ENCODE peak calls at places on chromosome 17, in six cellular contexts. R is right cardiac atrium; J is substantia nigra; V is activated naive CD4-positive, alpha-beta T cell treated with anti-CD3 and anti-CD28 coated beads, Interleukin-2, amount 10 ng/mL, durations not matched to agents 7 days and 5 days; Z is stimulated activated CD4-positive, alpha-beta T cell treated with anti-CD3 and anti-CD28 coated beads, TNF-alpha, amount 100 ng/mL, for 48 hours; H is activated T-cell treated with anti-CD3 and anti-CD28 coated beads, Interleukin-2, amount 50 U/mL, for 48 hours. B is an unnamed sample.

GRCh38 chr17:73801455-73802100 is 157.3 kb upstream of the SDK2 start:
- DNase-seq in R (no peak), H (no peak), Z (no peak), J (no peak), V (no peak), B (no peak)

GRCh38 chr17:52495646-52496045 is 337.1 kb upstream of the CA10 start:
- DNase-seq in J (no peak), H (no peak), R (no peak), V (no peak), Z (no peak), B (no peak)

GRCh38 chr17:74752822-74753401 is 4.5 kb downstream of the NHERF1 start:
- DNase-seq in R (peak; percentile 7), Z (no peak), H (no peak), J (no peak), V (no peak), B (no peak)

GRCh38 chr17:64658931-64659330 is 3.2 kb downstream of the SMURF2 start:
- DNase-seq in R (no peak), V (no peak), H (no peak), Z (no peak), J (no peak), B (no peak)

GRCh38 chr17:59357929-59358328 is 26.5 kb downstream of the YPEL2 start:
- DNase-seq in R (no peak), V (no peak), H (no peak), Z (no peak), J (no peak), B (no peak)

GRCh38 chr17:48621410-48622387 is 4.5 kb downstream of the HOXB9 start:
- DNase-seq in J (no peak), Z (no peak), R (no peak), H (no peak), V (no peak), B (no peak)

GRCh38 chr17:38579934-38580333 is 25.8 kb downstream of the SRCIN1 start:
- DNase-seq in Z (no peak), J (peak; percentile 41), V (peak; percentile 35), H (no peak), R (peak; percentile 60), B (peak; percentile 53)

GRCh38 chr17:82204831-82205719 is 7.6 kb downstream of the CCDC57 start:
- DNase-seq in H (peak; percentile 69), Z (no peak), J (no peak), R (peak; percentile 61), V (no peak), B (no peak)

GRCh38 chr17:35963663-35964062 is 17.6 kb downstream of the CCL16 start:
- DNase-seq in H (no peak), V (no peak), Z (no peak), J (no peak), R (no peak), B (no peak)

GRCh38 chr17:1060991-1061390 is 64.1 kb downstream of the TIMM22 start:
- DNase-seq in J (no peak), Z (peak; percentile 9), R (peak; percentile 69), V (peak; percentile 48), H (peak; percentile 44), B (no peak)

GRCh38 chr17:49928826-49929475 is 40.0 kb upstream of the DLX4 start:
- DNase-seq in V (no peak), Z (no peak), H (no peak), J (no peak), R (no peak), B (no peak)

GRCh38 chr17:17836250-17836817 is 452 bp downstream of the SREBF1 start:
- DNase-seq in H (peak; percentile 99), V (peak; percentile 98), J (peak; percentile 96), R (peak; percentile 99), Z (peak; percentile 96), B (peak; percentile 95)

B was measured in amygdala.